ENCODE peak calls at places on chromosomes 5 and 9, in six cellular contexts. Q is H1, P is GM12891, I is GM12878, Z is SK-N-SH, M is HepG2. R is an unnamed sample.

GRCh38 chr9:7258688-7259396 is 501.1 kb downstream of the KDM4C start:
- DNase-seq in Q (no peak), P (no peak), I (no peak), Z (peak), M (no peak), R (no peak)

GRCh38 chr5:103487822-103488493 is 74.6 kb downstream of the NUDT12 start:
- DNase-seq in Q (no peak), P (no peak), I (peak), Z (no peak), M (no peak), R (no peak)

GRCh38 chr5:28726815-28727214 is 1688.4 kb upstream of the CDH9 start:
- DNase-seq in Q (no peak), P (no peak), I (no peak), Z (no peak), M (no peak), R (no peak)

GRCh38 chr5:11734369-11734768 is 169.9 kb downstream of the CTNND2 start:
- DNase-seq in Q (no peak), P (no peak), I (no peak), Z (no peak), M (no peak), R (no peak)

GRCh38 chr5:179370490-179371122 is 25.3 kb upstream of the ADAMTS2 start:
- DNase-seq in Q (no peak), P (no peak), I (no peak), Z (no peak), M (no peak), R (no peak)

GRCh38 chr5:56711191-56711590 is 104.2 kb upstream of the MAP3K1 start:
- DNase-seq in Q (no peak), P (no peak), I (no peak), Z (no peak), M (no peak), R (no peak)

GRCh38 chr5:132008961-132009680 is 2.3 kb downstream of the ACSL6 start:
- DNase-seq in Q (no peak), P (no peak), I (no peak), Z (no peak), M (no peak), R (no peak)

GRCh38 chr9:122371851-122372250 is 1.0 kb downstream of the PTGS1 start:
- DNase-seq in Q (no peak), P (no peak), I (no peak), Z (no peak), M (no peak), R (no peak)

GRCh38 chr9:34413229-34413852 is 36.6 kb upstream of the MYORG start:
- DNase-seq in Q (no peak), P (no peak), I (no peak), Z (no peak), M (peak), R (no peak)

GRCh38 chr5:64166201-64166959 is 737 bp downstream of the RNF180 start:
- DNase-seq in Q (no peak), P (peak), I (no peak), Z (no peak), M (no peak), R (no peak)

GRCh38 chr5:103891151-103891550 is 328.6 kb upstream of the NUDT12 start:
- DNase-seq in Q (no peak), P (no peak), I (no peak), Z (no peak), M (no peak), R (no peak)

GRCh38 chr5:63500242-63500641 is 462.0 kb downstream of the HTR1A start:
- DNase-seq in Q (no peak), P (no peak), I (no peak), Z (no peak), M (no peak), R (no peak)

GRCh38 chr9:98807811-98808195 is 333 bp downstream of the GALNT12 start:
- DNase-seq in Q (no peak), P (peak), I (no peak), Z (no peak), M (no peak), R (no peak)

GRCh38 chr5:87541033-87541432 is 128.3 kb upstream of the CCNH start:
- DNase-seq in Q (no peak), P (no peak), I (no peak), Z (peak), M (no peak), R (no peak)

GRCh38 chr9:80369641-80370040 is 797.9 kb downstream of the TLE4 start:
- DNase-seq in Q (no peak), P (no peak), I (no peak), Z (no peak), M (no peak), R (no peak)

GRCh38 chr9:128091571-128091970 is 23.5 kb downstream of the SLC25A25 start:
- DNase-seq in Q (no peak), P (no peak), I (no peak), Z (no peak), M (no peak), R (no peak)

GRCh38 chr9:113933671-113934070 is 57.6 kb downstream of the ZNF618 start:
- DNase-seq in Q (no peak), P (no peak), I (no peak), Z (no peak), M (no peak), R (no peak)

GRCh38 chr5:133844836-133845235 is 123.6 kb downstream of the C5orf15 start:
- DNase-seq in Q (no peak), P (no peak), I (no peak), Z (no peak), M (no peak), R (no peak)

GRCh38 chr5:415928-416635 is 26.9 kb upstream of the EXOC3 start:
- DNase-seq in Q (no peak), P (no peak), I (no peak), Z (no peak), M (peak), R (no peak)

GRCh38 chr9:35446012-35446411 is 43.9 kb upstream of the RUSC2 start:
- DNase-seq in Q (no peak), P (no peak), I (no peak), Z (no peak), M (no peak), R (no peak)

GRCh38 chr5:177491429-177491945 is 5.9 kb downstream of the PDLIM7 start:
- DNase-seq in Q (no peak), P (no peak), I (no peak), Z (peak), M (peak), R (no peak)

GRCh38 chr9:2781336-2781735 is 62.6 kb downstream of the PUM3 start:
- DNase-seq in Q (no peak), P (no peak), I (no peak), Z (no peak), M (no peak), R (no peak)

GRCh38 chr5:171592741-171593140 is 173.3 kb downstream of the FGF18 start:
- DNase-seq in Q (no peak), P (no peak), I (no peak), Z (no peak), M (no peak), R (no peak)

GRCh38 chr9:136249881-136250559 is 4.4 kb upstream of the QSOX2 start:
- DNase-seq in Q (no peak), P (no peak), I (no peak), Z (no peak), M (no peak), R (no peak)

GRCh38 chr5:443239-444151 is 519 bp downstream of the EXOC3 start:
- DNase-seq in Q (no peak), P (no peak), I (no peak), Z (no peak), M (no peak), R (peak)

GRCh38 chr5:3373391-3373790 is 222.2 kb upstream of the IRX1 start:
- DNase-seq in Q (no peak), P (no peak), I (no peak), Z (no peak), M (no peak), R (no peak)

GRCh38 chr9:107016383-107016782 is 153.4 kb downstream of the ZNF462 start:
- DNase-seq in Q (no peak), P (no peak), I (no peak), Z (no peak), M (no peak), R (no peak)

GRCh38 chr9:71509054-71509453 is 259.3 kb downstream of the CEMIP2 start:
- DNase-seq in Q (no peak), P (no peak), I (no peak), Z (no peak), M (no peak), R (no peak)

GRCh38 chr9:123911024-123911423 is 18.9 kb downstream of the DENND1A start:
- DNase-seq in Q (no peak), P (no peak), I (no peak), Z (no peak), M (no peak), R (no peak)
- TF ChIP-seq POLR2AphosphoS5 in Q (no peak), P (no peak), I (no peak), Z (no peak), M (no peak), R (no peak)

GRCh38 chr9:27654629-27655285 is 81.5 kb upstream of the C9orf72 start:
- DNase-seq in Q (no peak), P (no peak), I (no peak), Z (no peak), M (no peak), R (no peak)
- TF ChIP-seq TAF1 in Q (no peak), P (no peak), I (no peak), Z (no peak), M (no peak), R (no peak)

GRCh38 chr5:91311697-91312501 is 71.2 kb downstream of the ARRDC3 start:
- DNase-seq in Q (no peak), P (peak), I (peak), Z (peak), M (peak), R (peak)
- TF ChIP-seq POLR2AphosphoS5 in Q (no peak), P (no peak), I (no peak), Z (peak), M (no peak), R (no peak)

GRCh38 chr5:24646915-24647314 is 2.1 kb upstream of the CDH10 start:
- DNase-seq in Q (no peak), P (no peak), I (no peak), Z (no peak), M (peak), R (no peak)
- TF ChIP-seq TAF1 in Q (no peak), P (no peak), I (no peak), Z (no peak), M (no peak), R (no peak)

GRCh38 chr5:96144289-96144688 is 182.6 kb upstream of the ELL2 start:
- DNase-seq in Q (peak), P (no peak), I (no peak), Z (no peak), M (no peak), R (no peak)

GRCh38 chr5:96141749-96142148 is 180.1 kb upstream of the ELL2 start:
- DNase-seq in Q (no peak), P (no peak), I (no peak), Z (no peak), M (peak), R (no peak)

GRCh38 chr5:96143450-96143849 is 181.8 kb upstream of the ELL2 start:
- DNase-seq in Q (no peak), P (no peak), I (no peak), Z (no peak), M (no peak), R (no peak)

GRCh38 chr5:96142184-96142781 is 180.6 kb upstream of the ELL2 start:
- DNase-seq in Q (no peak), P (no peak), I (no peak), Z (no peak), M (no peak), R (no peak)

DNA sequence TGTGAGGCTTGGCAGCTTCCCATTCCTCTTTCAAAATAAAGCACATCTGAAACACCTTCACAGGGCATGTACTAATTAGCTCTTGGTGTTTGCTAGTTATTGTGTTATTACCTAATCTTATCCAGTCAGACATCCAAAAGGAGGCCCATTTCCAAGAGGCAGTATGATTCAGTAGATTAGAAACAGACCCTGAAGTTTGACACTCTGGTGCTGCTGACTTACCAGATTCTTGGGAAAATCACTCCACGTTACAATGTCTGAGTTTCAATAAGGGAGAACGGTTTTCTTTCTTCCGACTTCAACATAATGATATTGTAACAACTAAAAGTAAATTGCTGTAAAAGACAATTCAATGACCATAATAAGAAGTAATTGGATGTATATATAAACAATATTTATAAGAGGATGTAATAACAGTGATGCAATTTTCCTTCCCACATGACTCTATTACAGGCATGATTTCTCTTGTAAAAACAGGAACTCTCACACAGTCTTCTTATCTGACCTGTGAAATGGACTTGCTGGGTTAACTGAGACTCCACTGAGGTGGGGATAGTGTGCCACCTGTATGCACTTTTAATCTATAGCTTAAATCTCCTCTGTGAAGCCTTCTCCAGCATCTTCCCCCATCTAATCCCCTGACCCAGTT is 181.3 kb upstream of the ELL2 start:
- DNase-seq in Q (no peak), P (no peak), I (no peak), Z (no peak), M (no peak), R (no peak)
- TF ChIP-seq POLR2AphosphoS5 in Q (no peak), P (no peak), I (no peak), Z (no peak), M (no peak), R (no peak)

DNA sequence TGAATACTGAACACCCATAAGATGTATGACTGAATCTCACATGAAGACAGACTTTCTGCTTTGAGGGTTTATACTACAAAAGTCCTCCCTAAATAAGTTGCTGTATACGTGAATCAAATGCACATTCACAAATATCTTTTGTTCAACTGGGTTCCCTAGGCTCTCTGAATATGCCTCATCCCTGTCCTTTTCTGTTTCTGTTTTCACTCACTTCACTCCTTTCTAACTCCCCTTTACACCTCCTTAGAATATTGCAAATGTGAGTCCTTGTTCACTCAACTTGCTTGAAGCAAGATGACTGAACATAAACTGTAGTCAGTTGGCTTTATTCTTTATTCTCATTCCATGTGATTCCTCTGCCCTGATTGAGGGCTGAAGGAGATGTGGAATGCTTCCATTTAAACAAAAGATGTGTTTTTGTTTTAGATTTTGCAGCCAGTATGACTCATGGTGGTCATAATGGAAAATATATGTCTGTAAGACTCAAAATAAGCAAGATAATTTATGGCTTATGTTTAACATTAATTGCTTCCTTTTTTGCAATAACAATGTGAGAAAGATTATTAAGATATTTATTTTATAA is 225.5 kb upstream of the DAB2 start:
- DNase-seq in Q (no peak), P (no peak), I (no peak), Z (no peak), M (no peak), R (no peak)
- TF ChIP-seq TAF1 in Q (no peak), P (no peak), I (no peak), Z (no peak), M (no peak), R (no peak)

GRCh38 chr9:131621551-131622321 is 76.4 kb downstream of the PRRT1B start:
- DNase-seq in Q (no peak), P (no peak), I (peak), Z (no peak), M (no peak), R (peak)
- TF ChIP-seq POLR2AphosphoS5 in Q (no peak), P (no peak), I (peak), Z (no peak), M (no peak), R (no peak)

GRCh38 chr5:149172261-149172660 is 31.0 kb downstream of the ABLIM3 start:
- DNase-seq in Q (no peak), P (no peak), I (no peak), Z (no peak), M (no peak), R (no peak)
- TF ChIP-seq TAF1 in Q (no peak), P (no peak), I (no peak), Z (no peak), M (no peak), R (no peak)

DNA sequence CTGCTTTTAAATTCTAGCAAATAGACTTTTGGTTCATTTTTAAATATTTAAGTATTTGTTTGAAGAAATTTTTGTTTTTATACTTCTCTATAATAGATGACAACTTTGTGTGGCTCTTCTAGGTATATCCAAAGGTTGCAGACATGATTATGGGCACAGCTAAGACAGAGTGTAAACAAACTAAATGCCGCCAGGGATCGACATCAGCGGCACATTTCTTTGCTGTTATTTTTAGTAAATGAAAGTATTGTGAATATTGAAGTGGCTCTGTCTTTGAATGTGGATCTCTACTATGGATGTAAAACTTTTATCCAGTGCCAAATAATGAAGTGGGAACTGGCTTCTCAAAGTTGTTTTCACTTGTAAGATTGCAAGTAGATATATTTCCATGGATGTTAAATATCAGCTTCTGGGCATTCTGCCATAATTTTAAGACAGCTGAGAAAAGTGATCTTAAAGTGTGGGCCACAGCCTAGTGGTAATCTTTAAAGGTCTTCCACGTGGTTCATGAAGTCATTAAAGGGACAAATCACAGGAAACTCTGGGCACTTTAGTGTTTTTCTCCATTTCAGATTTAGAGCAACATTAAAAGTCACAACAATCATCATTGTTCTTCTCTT is 589.9 kb downstream of the ZNF608 start:
- DNase-seq in Q (no peak), P (no peak), I (no peak), Z (no peak), M (no peak), R (no peak)
- TF ChIP-seq POLR2AphosphoS5 in Q (no peak), P (no peak), I (no peak), Z (no peak), M (no peak), R (no peak)

R was measured in GM12892.